ENCODE peak calls at places on chromosomes 2 and 18, in six cellular contexts. I, Q, L, W, J and P are unnamed samples.

GRCh38 chr2:66929632-66930385 is 467.3 kb upstream of the ETAA1 start:
- DNase-seq in Q (peak; percentile 41), J (no peak), L (peak; percentile 1), I (peak; percentile 81), W (peak; percentile 82), P (peak; percentile 26)

GRCh38 chr2:41972819-41973218 is 75.0 kb upstream of the PKDCC start:
- DNase-seq in J (no peak), I (no peak), W (no peak), Q (no peak), L (no peak), P (no peak)

GRCh38 chr18:8469793-8470192 is 139.4 kb upstream of the RAB12 start:
- DNase-seq in Q (no peak), J (no peak), W (no peak), I (peak; percentile 73), L (no peak), P (peak; percentile 18)

GRCh38 chr2:19358242-19359020 is at the start of gene OSR1:
- DNase-seq in J (no peak), Q (peak; percentile 50), W (peak; percentile 89), I (peak; percentile 88), L (no peak), P (peak; percentile 95)

GRCh38 chr18:62493033-62493862 is 29.6 kb upstream of the ZCCHC2 start:
- DNase-seq in Q (no peak), J (no peak), I (no peak), W (no peak), L (no peak), P (no peak)

GRCh38 chr2:78061301-78061700 is 539.1 kb upstream of the LRRTM4 start:
- DNase-seq in Q (no peak), W (no peak), I (no peak), L (no peak), J (no peak), P (no peak)

GRCh38 chr2:88059979-88060906 is 4.7 kb upstream of the KRCC1 start:
- DNase-seq in L (peak; percentile 12), W (no peak), J (peak; percentile 34), I (peak; percentile 66), Q (no peak), P (peak; percentile 46)

GRCh38 chr2:187580462-187581124 is 26.4 kb upstream of the TFPI start:
- DNase-seq in Q (no peak), L (peak; percentile 77), W (no peak), J (no peak), I (peak; percentile 85), P (no peak)

GRCh38 chr2:40844353-40845277 is 392.7 kb upstream of the SLC8A1 start:
- DNase-seq in I (no peak), L (no peak), Q (no peak), J (no peak), W (no peak), P (no peak)

GRCh38 chr2:235747868-235748144 is 254.0 kb downstream of the AGAP1 start:
- DNase-seq in J (no peak), W (no peak), L (no peak), I (peak; percentile 58), Q (no peak), P (no peak)

GRCh38 chr2:96764253-96764637 is 3.5 kb downstream of the CNNM4 start:
- DNase-seq in J (no peak), L (no peak), I (peak; percentile 43), Q (peak; percentile 18), W (peak; percentile 64), P (no peak)

GRCh38 chr2:83531211-83531610 is 927.9 kb downstream of the SUCLG1 start:
- DNase-seq in W (no peak), J (no peak), L (no peak), I (no peak), Q (no peak), P (no peak)

GRCh38 chr2:238938460-238939055 is 90.7 kb downstream of the TWIST2 start:
- DNase-seq in I (peak; percentile 99), Q (peak; percentile 71), L (peak; percentile 65), W (peak; percentile 96), J (no peak), P (no peak)

GRCh38 chr2:1132328-1132964 is 181.8 kb downstream of the SNTG2 start:
- DNase-seq in L (no peak), Q (no peak), W (no peak), I (no peak), J (no peak), P (no peak)

GRCh38 chr2:19689769-19690168 is 212.0 kb downstream of the TTC32 start:
- DNase-seq in Q (no peak), I (no peak), W (peak; percentile 56), J (no peak), L (no peak), P (no peak)

GRCh38 chr18:14970027-14970426 is 222.1 kb downstream of the ANKRD30B start:
- DNase-seq in L (no peak), W (no peak), I (peak; percentile 61), Q (no peak), J (no peak), P (no peak)

GRCh38 chr2:219688560-219689445 is 61.4 kb downstream of the SLC4A3 start:
- DNase-seq in I (peak; percentile 38), L (no peak), Q (peak; percentile 27), W (peak; percentile 65), J (no peak), P (peak; percentile 76)

GRCh38 chr2:237201461-237202287 is 116.0 kb downstream of the COPS8 start:
- DNase-seq in Q (no peak), L (no peak), I (peak; percentile 95), J (no peak), W (peak; percentile 57), P (peak; percentile 88)

GRCh38 chr2:16258350-16258749 is 318.0 kb downstream of the MYCN start:
- DNase-seq in I (no peak), L (no peak), Q (no peak), J (no peak), W (no peak), P (no peak)

GRCh38 chr2:151775057-151775740 is 40.9 kb upstream of the NEB start:
- DNase-seq in I (peak; percentile 62), J (no peak), L (no peak), W (no peak), Q (no peak), P (peak; percentile 21)

GRCh38 chr18:76447268-76447890 is 47.7 kb downstream of the ZNF516 start:
- DNase-seq in Q (no peak), J (no peak), W (peak; percentile 50), I (peak; percentile 81), L (no peak), P (no peak)

GRCh38 chr2:158202151-158202778 is 100.6 kb downstream of the UPP2 start:
- DNase-seq in L (peak; percentile 67), J (no peak), W (no peak), Q (no peak), I (peak; percentile 13), P (no peak)

GRCh38 chr2:153875801-153876466 is 4.2 kb downstream of the GALNT13 start:
- DNase-seq in W (no peak), L (no peak), I (no peak), Q (no peak), J (no peak), P (no peak)